ENCODE peak calls at places on chromosome 9, in four cellular contexts. One of them, this sample, is unnamed.

GRCh38 chr9:131773911-131774379 is 34.1 kb upstream of the RAPGEF1 start:
- DNase-seq in HepG2: peak
- DNase-seq in K562: peak
- DNase-seq in GM12878: no peak
- DNase-seq in this sample: peak

GRCh38 chr9:7097785-7098420 is 340.1 kb downstream of the KDM4C start:
- DNase-seq in GM12878: no peak
- DNase-seq in K562: no peak
- DNase-seq in HepG2: no peak
- DNase-seq in this sample: no peak

GRCh38 chr9:124617477-124618141 is 110.4 kb upstream of the NR5A1 start:
- DNase-seq in K562: peak
- DNase-seq in GM12878: peak
- DNase-seq in HepG2: peak
- DNase-seq in this sample: peak

GRCh38 chr9:110626109-110626829 is 42.3 kb upstream of the MUSK start:
- DNase-seq in GM12878: peak
- DNase-seq in HepG2: no peak
- DNase-seq in K562: no peak
- DNase-seq in this sample: no peak

GRCh38 chr9:123773783-123774182 is 156.1 kb downstream of the DENND1A start:
- DNase-seq in K562: no peak
- DNase-seq in GM12878: no peak
- DNase-seq in HepG2: no peak
- DNase-seq in this sample: no peak

GRCh38 chr9:97706246-97706645 is 9.1 kb upstream of the XPA start:
- DNase-seq in GM12878: no peak
- DNase-seq in K562: no peak
- DNase-seq in HepG2: no peak
- DNase-seq in this sample: no peak

GRCh38 chr9:72129271-72130156 is 19.7 kb upstream of the GDA start:
- DNase-seq in GM12878: no peak
- DNase-seq in HepG2: peak
- DNase-seq in K562: no peak
- DNase-seq in this sample: no peak

GRCh38 chr9:16825971-16826370 is 44.5 kb downstream of the BNC2 start:
- DNase-seq in HepG2: no peak
- DNase-seq in GM12878: no peak
- DNase-seq in K562: no peak
- DNase-seq in this sample: no peak

GRCh38 chr9:110088099-110088498 is 119.9 kb downstream of the C9orf152 start:
- DNase-seq in HepG2: no peak
- DNase-seq in K562: no peak
- DNase-seq in GM12878: no peak
- DNase-seq in this sample: no peak

GRCh38 chr9:125977223-125977622 is 230.1 kb downstream of the PBX3 start:
- DNase-seq in GM12878: no peak
- DNase-seq in K562: no peak
- DNase-seq in HepG2: no peak
- DNase-seq in this sample: no peak

GRCh38 chr9:112408819-112409218 is 28.9 kb downstream of the HSDL2 start:
- DNase-seq in GM12878: no peak
- DNase-seq in K562: no peak
- DNase-seq in HepG2: no peak
- DNase-seq in this sample: no peak

GRCh38 chr9:96100385-96100978 is 201.5 kb downstream of the HSD17B3 start:
- DNase-seq in GM12878: no peak
- DNase-seq in K562: no peak
- DNase-seq in HepG2: no peak
- DNase-seq in this sample: no peak

GRCh38 chr9:84121991-84122523 is 141.5 kb downstream of the RMI1 start:
- DNase-seq in HepG2: no peak
- DNase-seq in K562: no peak
- DNase-seq in GM12878: no peak
- DNase-seq in this sample: no peak

GRCh38 chr9:126947529-126947928 is 32.9 kb downstream of the RALGPS1 start:
- DNase-seq in GM12878: no peak
- DNase-seq in HepG2: no peak
- DNase-seq in K562: no peak
- DNase-seq in this sample: no peak

GRCh38 chr9:137241490-137242328 is 622 bp downstream of the TUBB4B start:
- DNase-seq in GM12878: no peak
- DNase-seq in K562: peak
- DNase-seq in HepG2: peak
- DNase-seq in this sample: peak

GRCh38 chr9:27888661-27889295 is 315.5 kb upstream of the C9orf72 start:
- DNase-seq in GM12878: peak
- DNase-seq in HepG2: peak
- DNase-seq in K562: peak
- DNase-seq in this sample: peak

GRCh38 chr9:137656416-137656815 is 37.6 kb downstream of the EHMT1 start:
- DNase-seq in K562: no peak
- DNase-seq in HepG2: no peak
- DNase-seq in GM12878: no peak
- DNase-seq in this sample: no peak

GRCh38 chr9:123544007-123544827 is 188.2 kb downstream of the CRB2 start:
- DNase-seq in K562: peak
- DNase-seq in GM12878: no peak
- DNase-seq in HepG2: peak
- DNase-seq in this sample: peak

GRCh38 chr9:34540826-34541225 is 18.0 kb upstream of the ENHO start:
- DNase-seq in GM12878: no peak
- DNase-seq in K562: no peak
- DNase-seq in HepG2: no peak
- DNase-seq in this sample: no peak

GRCh38 chr9:34451545-34451944 is 6.8 kb downstream of the FAM219A start:
- DNase-seq in K562: peak
- DNase-seq in HepG2: no peak
- DNase-seq in GM12878: no peak
- DNase-seq in this sample: no peak

GRCh38 chr9:76107487-76107886 is 217.0 kb downstream of the PCSK5 start:
- DNase-seq in K562: no peak
- DNase-seq in HepG2: no peak
- DNase-seq in GM12878: no peak
- DNase-seq in this sample: no peak

GRCh38 chr9:126062158-126062929 is 264.3 kb upstream of the MVB12B start:
- DNase-seq in HepG2: no peak
- DNase-seq in K562: no peak
- DNase-seq in GM12878: no peak
- DNase-seq in this sample: no peak

GRCh38 chr9:126521551-126521950 is 92.2 kb upstream of the LMX1B start:
- DNase-seq in K562: no peak
- DNase-seq in GM12878: no peak
- DNase-seq in HepG2: no peak
- DNase-seq in this sample: no peak

GRCh38 chr9:21017092-21017491 is 14.3 kb downstream of the HACD4 start:
- DNase-seq in K562: no peak
- DNase-seq in GM12878: no peak
- DNase-seq in HepG2: no peak
- DNase-seq in this sample: no peak

GRCh38 chr9:121670447-121670846 is 19.0 kb downstream of the DAB2IP start:
- DNase-seq in K562: no peak
- DNase-seq in GM12878: no peak
- DNase-seq in HepG2: no peak
- DNase-seq in this sample: no peak

GRCh38 chr9:83537331-83538171 is 650 bp downstream of the FRMD3 start:
- DNase-seq in GM12878: no peak
- DNase-seq in K562: no peak
- DNase-seq in HepG2: no peak
- DNase-seq in this sample: no peak

GRCh38 chr9:28363180-28363579 is 789.9 kb upstream of the C9orf72 start:
- DNase-seq in K562: no peak
- DNase-seq in GM12878: no peak
- DNase-seq in HepG2: no peak
- DNase-seq in this sample: no peak

GRCh38 chr9:83199240-83199639 is 136.3 kb upstream of the RASEF start:
- DNase-seq in K562: no peak
- DNase-seq in HepG2: peak
- DNase-seq in GM12878: no peak
- DNase-seq in this sample: peak

GRCh38 chr9:110538169-110538568 is 41.4 kb downstream of the SVEP1 start:
- DNase-seq in HepG2: no peak
- DNase-seq in K562: no peak
- DNase-seq in GM12878: no peak
- DNase-seq in this sample: no peak

GRCh38 chr9:2570615-2571479 is 50.7 kb upstream of the VLDLR start:
- DNase-seq in GM12878: peak
- DNase-seq in HepG2: peak
- DNase-seq in K562: peak
- DNase-seq in this sample: peak

GRCh38 chr9:21591221-21592062 is 109.3 kb upstream of the IFNE start:
- DNase-seq in HepG2: peak
- DNase-seq in K562: no peak
- DNase-seq in GM12878: no peak
- DNase-seq in this sample: peak

GRCh38 chr9:85502815-85503643 is 238.7 kb downstream of the AGTPBP1 start:
- DNase-seq in GM12878: no peak
- DNase-seq in K562: no peak
- DNase-seq in HepG2: no peak
- DNase-seq in this sample: no peak

GRCh38 chr9:126117631-126118030 is 209.0 kb upstream of the MVB12B start:
- DNase-seq in K562: no peak
- DNase-seq in GM12878: no peak
- DNase-seq in HepG2: no peak
- DNase-seq in this sample: no peak

GRCh38 chr9:100715100-100715379 is 137.2 kb downstream of the CAVIN4 start:
- DNase-seq in GM12878: no peak
- DNase-seq in HepG2: no peak
- DNase-seq in K562: no peak
- DNase-seq in this sample: no peak

GRCh38 chr9:100718717-100719116 is 140.8 kb downstream of the CAVIN4 start:
- DNase-seq in GM12878: no peak
- DNase-seq in HepG2: no peak
- DNase-seq in K562: no peak
- DNase-seq in this sample: no peak

DNA sequence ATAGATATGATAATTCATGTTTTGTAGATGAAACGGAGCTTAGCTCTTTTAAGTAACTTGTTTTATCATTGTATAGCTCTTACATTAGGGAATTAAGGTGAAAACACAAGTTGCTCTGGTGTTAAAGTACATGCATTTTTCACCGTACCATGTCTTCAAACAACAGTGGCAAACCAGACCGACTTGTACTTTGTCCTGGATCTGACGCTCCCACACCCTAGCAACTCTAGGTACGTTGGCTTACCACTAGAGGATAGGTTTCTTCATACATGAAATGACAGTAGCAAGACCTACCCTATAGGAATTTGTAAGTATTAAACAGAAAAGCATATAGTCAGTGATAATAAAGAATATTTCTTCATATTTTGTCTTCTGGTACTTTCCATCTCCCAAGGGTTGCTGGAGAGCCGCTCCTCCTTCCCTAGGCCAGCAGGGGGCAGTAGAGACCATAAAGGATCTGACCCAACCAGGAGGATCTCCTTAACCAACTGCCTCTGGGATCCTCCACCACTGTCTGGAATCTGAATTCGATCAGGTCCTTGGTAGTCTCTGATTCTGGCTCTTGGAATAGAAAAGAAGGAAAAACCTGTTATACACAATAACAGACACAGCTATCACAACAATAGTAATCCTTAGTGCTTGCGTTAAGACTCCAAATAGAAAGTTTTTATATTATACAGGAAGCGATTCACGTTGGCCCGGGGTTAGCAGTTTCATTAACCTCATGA is 136.7 kb downstream of the CAVIN4 start:
- DNase-seq in K562: peak
- DNase-seq in HepG2: peak
- DNase-seq in GM12878: no peak
- DNase-seq in this sample: peak
- TF ChIP-seq FOXK2 in K562: no peak
- TF ChIP-seq FOXK2 in HepG2: no peak
- TF ChIP-seq FOXK2 in GM12878: no peak
- TF ChIP-seq FOXK2 in this sample: no peak

GRCh38 chr9:106883626-106884190 is 20.7 kb downstream of the ZNF462 start:
- DNase-seq in GM12878: no peak
- DNase-seq in K562: no peak
- DNase-seq in HepG2: no peak
- DNase-seq in this sample: no peak

GRCh38 chr9:106887066-106887465 is 24.1 kb downstream of the ZNF462 start:
- DNase-seq in K562: no peak
- DNase-seq in HepG2: no peak
- DNase-seq in GM12878: no peak
- DNase-seq in this sample: no peak

GRCh38 chr9:106883030-106883429 is 20.1 kb downstream of the ZNF462 start:
- DNase-seq in K562: no peak
- DNase-seq in GM12878: no peak
- DNase-seq in HepG2: no peak
- DNase-seq in this sample: no peak

GRCh38 chr9:106886111-106887046 is 23.4 kb downstream of the ZNF462 start:
- DNase-seq in GM12878: no peak
- DNase-seq in K562: no peak
- DNase-seq in HepG2: no peak
- DNase-seq in this sample: no peak

DNA sequence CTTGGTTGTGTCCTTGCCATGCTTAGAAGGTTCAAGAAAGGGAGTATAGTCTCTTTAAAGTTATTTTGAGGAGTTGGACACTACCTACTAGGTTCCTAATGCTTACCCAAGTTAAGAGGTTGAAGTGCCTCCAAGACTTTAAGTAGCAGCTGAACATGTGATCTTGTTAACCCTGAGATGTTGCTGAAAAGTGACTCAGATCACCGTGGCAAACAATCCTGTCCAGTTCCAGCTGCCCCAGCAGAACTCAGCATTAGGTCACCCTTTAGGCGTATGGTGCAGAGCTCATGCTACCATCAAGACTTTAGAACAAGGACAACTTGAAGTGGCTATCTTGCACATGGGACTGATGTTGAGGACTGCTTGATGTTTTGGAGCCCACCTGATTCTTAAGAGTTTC is 22.5 kb downstream of the ZNF462 start:
- DNase-seq in K562: no peak
- DNase-seq in HepG2: no peak
- DNase-seq in GM12878: no peak
- DNase-seq in this sample: no peak
- TF ChIP-seq BHLHE40 in K562: no peak
- TF ChIP-seq BHLHE40 in HepG2: no peak
- TF ChIP-seq BHLHE40 in GM12878: no peak
- TF ChIP-seq BHLHE40 in this sample: no peak

GRCh38 chr9:92504881-92505280 is 22.6 kb upstream of the ASPN start:
- DNase-seq in K562: no peak
- DNase-seq in HepG2: no peak
- DNase-seq in GM12878: no peak
- DNase-seq in this sample: no peak
- TF ChIP-seq TARDBP in K562: no peak
- TF ChIP-seq TARDBP in HepG2: no peak
- TF ChIP-seq TARDBP in GM12878: no peak
- TF ChIP-seq TARDBP in this sample: no peak

DNA sequence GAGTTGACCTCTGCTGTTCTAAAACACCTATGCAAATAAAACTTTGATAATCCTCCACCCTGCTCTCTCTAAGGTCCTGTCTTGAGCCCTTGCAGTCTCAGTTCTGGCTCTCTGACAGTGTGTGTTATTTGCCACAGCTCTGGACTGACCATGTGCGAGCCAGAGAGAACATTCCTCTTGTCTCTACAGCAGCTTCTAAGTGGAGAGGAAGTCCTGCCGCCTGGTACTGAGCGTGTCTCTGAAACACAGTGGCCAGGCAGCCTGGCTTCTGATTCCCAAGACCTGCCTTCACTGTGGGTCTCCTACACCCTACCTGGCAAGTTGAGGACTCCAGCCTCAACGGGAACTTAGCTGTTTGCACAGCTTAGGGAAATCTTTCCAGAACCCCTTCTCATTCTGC is 61.6 kb downstream of the ENTREP1 start:
- DNase-seq in K562: no peak
- DNase-seq in HepG2: no peak
- DNase-seq in GM12878: no peak
- DNase-seq in this sample: no peak
- TF ChIP-seq FOXK2 in K562: no peak
- TF ChIP-seq FOXK2 in HepG2: no peak
- TF ChIP-seq FOXK2 in GM12878: no peak
- TF ChIP-seq FOXK2 in this sample: no peak

This sample was measured in HEK293T.